ENCODE peak calls at places on chromosomes 13 and 19, in six cellular contexts. One of them, this sample, is unnamed. For H3K9me3, the result is how much of the 10 kb centered on the place peaks cover.

GRCh38 chr13:78569029-78569428 is 34.3 kb downstream of the POU4F1 start:
- DNase-seq in pancreas: no peak
- DNase-seq in PC-9: no peak
- DNase-seq in ascending aorta: no peak
- DNase-seq in psoas muscle: no peak
- DNase-seq in PC-3: no peak
- DNase-seq in this sample: no peak

GRCh38 chr19:5472303-5472702 is 17.1 kb downstream of the ZNRF4 start:
- DNase-seq in pancreas: no peak
- DNase-seq in PC-9: no peak
- DNase-seq in PC-3: no peak
- DNase-seq in psoas muscle: no peak
- DNase-seq in ascending aorta: no peak
- DNase-seq in this sample: no peak

GRCh38 chr19:49097453-49098288 is 12.4 kb downstream of the SNRNP70 start:
- DNase-seq in psoas muscle: peak
- DNase-seq in PC-3: peak
- DNase-seq in PC-9: peak
- DNase-seq in ascending aorta: peak
- DNase-seq in pancreas: peak
- DNase-seq in this sample: peak

GRCh38 chr13:20703785-20704458 is 423 bp downstream of the IL17D start:
- DNase-seq in PC-9: peak
- DNase-seq in pancreas: peak
- DNase-seq in PC-3: peak
- DNase-seq in psoas muscle: peak
- DNase-seq in ascending aorta: peak
- DNase-seq in this sample: peak

GRCh38 chr19:12137541-12137940 is 2.6 kb downstream of the ZNF20 start:
- DNase-seq in psoas muscle: no peak
- DNase-seq in PC-3: peak
- DNase-seq in pancreas: no peak
- DNase-seq in PC-9: no peak
- DNase-seq in ascending aorta: no peak
- DNase-seq in this sample: peak

GRCh38 chr13:32537580-32538233 is 888 bp downstream of the N4BP2L2 start:
- DNase-seq in PC-3: no peak
- DNase-seq in psoas muscle: peak
- DNase-seq in pancreas: peak
- DNase-seq in PC-9: no peak
- DNase-seq in ascending aorta: no peak
- DNase-seq in this sample: peak

GRCh38 chr13:73465629-73465974 is 406.8 kb downstream of the KLF5 start:
- DNase-seq in ascending aorta: no peak
- DNase-seq in PC-9: peak
- DNase-seq in PC-3: peak
- DNase-seq in pancreas: no peak
- DNase-seq in psoas muscle: no peak
- DNase-seq in this sample: no peak

GRCh38 chr13:67515895-67516294 is 285.8 kb upstream of the PCDH9 start:
- DNase-seq in psoas muscle: no peak
- DNase-seq in PC-3: peak
- DNase-seq in pancreas: no peak
- DNase-seq in ascending aorta: no peak
- DNase-seq in PC-9: no peak
- DNase-seq in this sample: no peak

GRCh38 chr13:42214445-42214844 is 57.5 kb upstream of the AKAP11 start:
- DNase-seq in pancreas: no peak
- DNase-seq in PC-3: peak
- DNase-seq in PC-9: no peak
- DNase-seq in psoas muscle: no peak
- DNase-seq in ascending aorta: no peak
- DNase-seq in this sample: no peak

GRCh38 chr19:42325896-42326771 is 699 bp downstream of the MEGF8 start:
- DNase-seq in PC-3: no peak
- DNase-seq in PC-9: no peak
- DNase-seq in pancreas: peak
- DNase-seq in ascending aorta: no peak
- DNase-seq in psoas muscle: peak
- DNase-seq in this sample: peak

GRCh38 chr19:50460161-50460765 is 16.0 kb upstream of the EMC10 start:
- DNase-seq in PC-9: peak
- DNase-seq in psoas muscle: no peak
- DNase-seq in PC-3: peak
- DNase-seq in ascending aorta: no peak
- DNase-seq in pancreas: no peak
- DNase-seq in this sample: no peak

GRCh38 chr13:23458972-23459371 is 25.5 kb upstream of the SACS start:
- DNase-seq in pancreas: no peak
- DNase-seq in psoas muscle: no peak
- DNase-seq in ascending aorta: no peak
- DNase-seq in PC-3: no peak
- DNase-seq in PC-9: no peak
- DNase-seq in this sample: no peak
- H3K27ac ChIP-seq in pancreas: no peak
- H3K27ac ChIP-seq in psoas muscle: peak
- H3K27ac ChIP-seq in ascending aorta: no peak
- H3K27ac ChIP-seq in PC-3: no peak
- H3K27ac ChIP-seq in PC-9: no peak
- H3K27ac ChIP-seq in this sample: no peak

GRCh38 chr19:3804429-3804828 is 18.2 kb upstream of the MATK start:
- DNase-seq in ascending aorta: no peak
- DNase-seq in PC-3: no peak
- DNase-seq in psoas muscle: no peak
- DNase-seq in PC-9: no peak
- DNase-seq in pancreas: peak
- DNase-seq in this sample: no peak

GRCh38 chr19:3803986-3804385 is 17.8 kb upstream of the MATK start:
- DNase-seq in pancreas: peak
- DNase-seq in psoas muscle: no peak
- DNase-seq in PC-9: no peak
- DNase-seq in PC-3: no peak
- DNase-seq in ascending aorta: no peak
- DNase-seq in this sample: no peak

GRCh38 chr19:3798137-3798536 is 12.0 kb upstream of the MATK start:
- DNase-seq in PC-9: no peak
- DNase-seq in psoas muscle: no peak
- DNase-seq in pancreas: no peak
- DNase-seq in PC-3: no peak
- DNase-seq in ascending aorta: no peak
- DNase-seq in this sample: peak

GRCh38 chr19:3803114-3803888 is 17.1 kb upstream of the MATK start:
- DNase-seq in PC-9: no peak
- DNase-seq in ascending aorta: no peak
- DNase-seq in PC-3: no peak
- DNase-seq in pancreas: no peak
- DNase-seq in psoas muscle: no peak
- DNase-seq in this sample: no peak

DNA sequence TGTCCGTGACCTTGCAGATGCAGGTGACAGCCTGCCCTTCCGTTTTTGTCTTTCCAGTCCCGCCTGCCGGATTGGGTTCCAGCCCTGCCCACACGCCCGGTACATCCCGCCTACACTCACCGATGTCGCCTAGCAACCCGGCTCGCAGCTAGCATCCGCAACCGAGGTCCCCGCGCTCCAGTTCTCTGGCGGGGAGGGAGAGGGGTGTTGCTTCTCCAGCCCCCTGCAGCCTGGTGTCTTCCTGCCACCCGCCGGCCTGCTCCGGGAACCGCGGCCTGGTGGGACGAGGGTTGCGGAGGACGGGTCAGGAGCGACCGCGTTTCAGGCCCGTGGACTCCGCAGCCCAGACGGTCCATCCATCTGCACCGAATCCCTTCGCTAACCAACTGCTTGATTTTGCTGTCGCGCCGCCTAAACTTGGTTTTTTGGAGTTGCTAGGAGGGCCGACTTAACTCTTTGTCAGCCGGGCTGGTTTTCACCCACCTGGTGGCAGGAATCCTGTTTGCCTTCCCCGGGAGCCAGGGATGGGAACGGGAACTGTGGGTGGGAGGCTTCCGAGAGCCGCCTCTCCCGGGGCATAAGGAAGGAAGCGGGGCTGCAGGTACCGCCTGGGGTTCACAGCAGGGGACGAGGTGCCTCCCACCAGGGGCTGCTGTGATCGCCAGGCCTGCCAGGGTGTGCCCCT is 15.4 kb upstream of the MATK start:
- DNase-seq in psoas muscle: no peak
- DNase-seq in pancreas: peak
- DNase-seq in PC-9: no peak
- DNase-seq in ascending aorta: no peak
- DNase-seq in PC-3: peak
- DNase-seq in this sample: peak
- TF ChIP-seq CTCF in psoas muscle: no peak
- TF ChIP-seq CTCF in pancreas: no peak
- TF ChIP-seq CTCF in PC-9: no peak
- TF ChIP-seq CTCF in ascending aorta: no peak
- TF ChIP-seq CTCF in PC-3: no peak
- TF ChIP-seq CTCF in this sample: no peak

GRCh38 chr13:103810026-103810425 is 743.8 kb upstream of the SLC10A2 start:
- DNase-seq in pancreas: no peak
- DNase-seq in PC-9: no peak
- DNase-seq in PC-3: no peak
- DNase-seq in psoas muscle: no peak
- DNase-seq in ascending aorta: no peak
- DNase-seq in this sample: no peak

GRCh38 chr13:103815619-103816018 is 749.4 kb upstream of the SLC10A2 start:
- DNase-seq in pancreas: no peak
- DNase-seq in PC-9: no peak
- DNase-seq in psoas muscle: no peak
- DNase-seq in ascending aorta: no peak
- DNase-seq in PC-3: no peak
- DNase-seq in this sample: no peak

GRCh38 chr13:103812558-103812957 is 746.3 kb upstream of the SLC10A2 start:
- DNase-seq in psoas muscle: no peak
- DNase-seq in pancreas: no peak
- DNase-seq in PC-3: no peak
- DNase-seq in ascending aorta: no peak
- DNase-seq in PC-9: no peak
- DNase-seq in this sample: no peak

DNA sequence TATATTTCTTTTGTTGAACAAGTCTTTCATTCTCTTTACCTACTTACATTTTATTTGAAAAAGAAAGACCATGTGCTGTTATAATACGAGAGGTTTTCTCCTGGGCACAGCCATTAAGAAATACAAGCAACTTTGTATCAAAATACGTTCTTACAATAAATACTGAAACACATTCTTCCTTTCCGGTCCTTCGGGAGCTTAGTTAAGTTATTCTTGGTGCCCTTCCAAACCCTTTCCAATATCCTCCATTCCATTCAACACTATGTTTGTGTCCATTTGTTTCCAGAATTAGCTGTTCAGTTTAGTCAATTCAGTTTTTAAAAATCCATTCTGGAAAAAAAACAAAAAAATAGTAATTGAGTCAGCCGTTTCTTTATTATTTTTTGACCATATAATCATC is 746.7 kb upstream of the SLC10A2 start:
- DNase-seq in psoas muscle: no peak
- DNase-seq in ascending aorta: no peak
- DNase-seq in PC-9: no peak
- DNase-seq in pancreas: no peak
- DNase-seq in PC-3: no peak
- DNase-seq in this sample: no peak
- H3K9me3 ChIP-seq in psoas muscle: under half
- H3K9me3 ChIP-seq in ascending aorta: under half
- H3K9me3 ChIP-seq in PC-9: under half
- H3K9me3 ChIP-seq in pancreas: under half
- H3K9me3 ChIP-seq in PC-3: under half
- H3K9me3 ChIP-seq in this sample: under half

DNA sequence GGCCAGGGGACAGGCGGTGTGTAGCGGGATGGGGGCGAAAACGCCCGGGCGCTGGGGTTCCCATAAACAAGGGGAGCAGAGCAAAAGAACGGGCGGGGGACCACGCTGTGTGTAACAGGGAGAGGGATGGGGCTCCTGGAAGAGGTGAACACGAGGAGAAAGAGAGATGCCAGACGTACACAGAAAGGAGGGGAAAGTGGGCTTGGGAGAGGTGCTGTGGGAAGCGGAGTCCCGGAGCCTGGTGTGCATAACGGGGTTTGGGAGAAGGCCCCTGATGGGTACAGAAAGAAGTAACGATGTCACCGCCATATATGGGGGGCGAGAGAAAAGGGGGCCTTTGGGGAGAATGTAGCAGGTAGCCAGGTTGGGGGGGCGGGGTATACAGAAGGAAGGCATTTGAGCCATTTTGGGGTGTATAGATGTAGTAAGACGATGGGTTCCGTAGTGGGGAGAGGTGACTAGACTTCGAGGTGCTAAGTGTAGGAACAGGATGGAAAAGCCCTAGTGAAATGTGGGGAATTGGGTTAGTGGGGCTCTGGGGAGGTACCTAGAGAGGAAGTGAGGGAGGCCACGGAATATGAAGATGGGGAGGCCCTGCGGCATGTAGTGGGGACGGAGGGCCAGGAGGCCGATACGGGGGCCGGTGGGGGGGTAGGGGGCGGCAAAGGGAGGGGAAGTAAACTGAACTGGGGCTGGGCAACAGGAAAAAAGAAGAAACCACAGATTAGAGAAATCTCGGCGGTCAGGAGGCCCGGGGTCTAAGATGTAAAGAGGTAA is 762 bp downstream of the ZNF580 start:
- DNase-seq in PC-9: no peak
- DNase-seq in ascending aorta: no peak
- DNase-seq in psoas muscle: no peak
- DNase-seq in pancreas: peak
- DNase-seq in PC-3: no peak
- DNase-seq in this sample: no peak
- H3K27ac ChIP-seq in PC-9: peak
- H3K27ac ChIP-seq in ascending aorta: peak
- H3K27ac ChIP-seq in psoas muscle: peak
- H3K27ac ChIP-seq in pancreas: peak
- H3K27ac ChIP-seq in PC-3: peak
- H3K27ac ChIP-seq in this sample: peak

GRCh38 chr19:17420267-17420924 is 549 bp downstream of the MVB12A start:
- DNase-seq in PC-9: no peak
- DNase-seq in pancreas: peak
- DNase-seq in PC-3: peak
- DNase-seq in psoas muscle: peak
- DNase-seq in ascending aorta: peak
- DNase-seq in this sample: no peak

GRCh38 chr19:17418710-17419109 is 1.1 kb upstream of the MVB12A start:
- DNase-seq in pancreas: no peak
- DNase-seq in PC-9: no peak
- DNase-seq in PC-3: no peak
- DNase-seq in ascending aorta: no peak
- DNase-seq in psoas muscle: no peak
- DNase-seq in this sample: no peak

GRCh38 chr19:17421942-17422341 is 2.1 kb downstream of the MVB12A start:
- DNase-seq in pancreas: no peak
- DNase-seq in PC-3: no peak
- DNase-seq in psoas muscle: no peak
- DNase-seq in ascending aorta: no peak
- DNase-seq in PC-9: no peak
- DNase-seq in this sample: no peak

GRCh38 chr19:17419154-17419490 is 725 bp upstream of the MVB12A start:
- DNase-seq in psoas muscle: no peak
- DNase-seq in PC-9: peak
- DNase-seq in pancreas: no peak
- DNase-seq in PC-3: no peak
- DNase-seq in ascending aorta: no peak
- DNase-seq in this sample: no peak

GRCh38 chr19:17419491-17420266 is at the start of gene MVB12A:
- DNase-seq in PC-3: peak
- DNase-seq in psoas muscle: peak
- DNase-seq in pancreas: peak
- DNase-seq in ascending aorta: peak
- DNase-seq in PC-9: peak
- DNase-seq in this sample: peak
- TF ChIP-seq CTCF in PC-3: no peak
- TF ChIP-seq CTCF in psoas muscle: no peak
- TF ChIP-seq CTCF in pancreas: no peak
- TF ChIP-seq CTCF in ascending aorta: no peak
- TF ChIP-seq CTCF in PC-9: no peak
- TF ChIP-seq CTCF in this sample: no peak

GRCh38 chr19:21451187-21451586 is 54.2 kb upstream of the ZNF429 start:
- DNase-seq in pancreas: no peak
- DNase-seq in PC-3: no peak
- DNase-seq in psoas muscle: no peak
- DNase-seq in PC-9: no peak
- DNase-seq in ascending aorta: no peak
- DNase-seq in this sample: no peak
- H3K9me3 ChIP-seq in pancreas: under half
- H3K9me3 ChIP-seq in PC-3: under half
- H3K9me3 ChIP-seq in psoas muscle: under half
- H3K9me3 ChIP-seq in PC-9: under half
- H3K9me3 ChIP-seq in ascending aorta: under half
- H3K9me3 ChIP-seq in this sample: under half

This sample was measured in CD4-positive, alpha-beta T cell.